ENCODE peak calls at places on chromosome 13, in six cellular contexts. I is PC-9, U is cardiac muscle cell, A is cardiac fibroblast, J is thoracic aorta, W is heart left ventricle. R is an unnamed sample.

GRCh38 chr13:112330066-112330465 is 46.1 kb upstream of the SPACA7 start:
- DNase-seq in I (no peak), U (no peak), A (no peak), J (no peak), W (no peak), R (no peak)

GRCh38 chr13:73451120-73452029 is 392.6 kb downstream of the KLF5 start:
- DNase-seq in I (no peak), U (no peak), A (no peak), J (no peak), W (no peak), R (no peak)

GRCh38 chr13:59946924-59947323 is 216.8 kb downstream of the DIAPH3 start:
- DNase-seq in I (no peak), U (peak), A (peak), J (no peak), W (no peak), R (no peak)

GRCh38 chr13:66899955-66900354 is 330.2 kb downstream of the PCDH9 start:
- DNase-seq in I (no peak), U (peak), A (no peak), J (no peak), W (no peak), R (no peak)

GRCh38 chr13:102289606-102290005 is 112.2 kb downstream of the FGF14 start:
- DNase-seq in I (no peak), U (no peak), A (peak), J (no peak), W (no peak), R (no peak)

GRCh38 chr13:22049384-22049783 is 378.5 kb downstream of the FGF9 start:
- DNase-seq in I (no peak), U (no peak), A (no peak), J (no peak), W (no peak), R (no peak)

GRCh38 chr13:33003458-33004019 is 12.7 kb upstream of the KL start:
- DNase-seq in I (no peak), U (no peak), A (no peak), J (no peak), W (no peak), R (no peak)

GRCh38 chr13:77381059-77381458 is 54.2 kb upstream of the MYCBP2 start:
- DNase-seq in I (no peak), U (no peak), A (no peak), J (no peak), W (no peak), R (no peak)

GRCh38 chr13:86591862-86592261 is 792.6 kb upstream of the SLITRK6 start:
- DNase-seq in I (no peak), U (peak), A (no peak), J (no peak), W (no peak), R (no peak)

GRCh38 chr13:41443969-41444368 is 13.4 kb upstream of the RGCC start:
- DNase-seq in I (no peak), U (no peak), A (no peak), J (no peak), W (no peak), R (no peak)

GRCh38 chr13:54368387-54368786 is 1339.8 kb downstream of the OLFM4 start:
- DNase-seq in I (no peak), U (no peak), A (no peak), J (no peak), W (no peak), R (no peak)

GRCh38 chr13:57582032-57582431 is 49.5 kb upstream of the PCDH17 start:
- DNase-seq in I (no peak), U (no peak), A (no peak), J (no peak), W (no peak), R (no peak)

GRCh38 chr13:70527553-70527952 is 419.3 kb upstream of the KLHL1 start:
- DNase-seq in I (no peak), U (no peak), A (no peak), J (no peak), W (no peak), R (no peak)

GRCh38 chr13:26320766-26321165 is 66.8 kb downstream of the CDK8 start:
- DNase-seq in I (no peak), U (no peak), A (no peak), J (no peak), W (no peak), R (no peak)

GRCh38 chr13:76976488-76976887 is 15.4 kb upstream of the CLN5 start:
- DNase-seq in I (peak), U (no peak), A (no peak), J (no peak), W (no peak), R (no peak)

GRCh38 chr13:108200781-108201398 is 14.4 kb downstream of the LIG4 start:
- DNase-seq in I (no peak), U (no peak), A (peak), J (no peak), W (no peak), R (no peak)

GRCh38 chr13:105634059-105634458 is 901.4 kb downstream of the EFNB2 start:
- DNase-seq in I (no peak), U (no peak), A (no peak), J (no peak), W (no peak), R (no peak)

GRCh38 chr13:40549500-40550094 is 116.8 kb downstream of the FOXO1 start:
- DNase-seq in I (no peak), U (peak), A (peak), J (no peak), W (no peak), R (no peak)

GRCh38 chr13:91311491-91311890 is 36.0 kb upstream of the MIR17HG start:
- DNase-seq in I (no peak), U (no peak), A (no peak), J (no peak), W (no peak), R (no peak)

GRCh38 chr13:42574011-42574410 is at the start of gene TNFSF11:
- DNase-seq in I (no peak), U (peak), A (no peak), J (no peak), W (no peak), R (no peak)

GRCh38 chr13:42574435-42575311 is 721 bp downstream of the TNFSF11 start:
- DNase-seq in I (no peak), U (peak), A (no peak), J (no peak), W (no peak), R (no peak)

GRCh38 chr13:42577538-42577937 is 3.6 kb downstream of the TNFSF11 start:
- DNase-seq in I (no peak), U (no peak), A (no peak), J (no peak), W (no peak), R (no peak)

GRCh38 chr13:42571895-42572294 is 2.1 kb upstream of the TNFSF11 start:
- DNase-seq in I (no peak), U (no peak), A (no peak), J (no peak), W (no peak), R (no peak)

DNA sequence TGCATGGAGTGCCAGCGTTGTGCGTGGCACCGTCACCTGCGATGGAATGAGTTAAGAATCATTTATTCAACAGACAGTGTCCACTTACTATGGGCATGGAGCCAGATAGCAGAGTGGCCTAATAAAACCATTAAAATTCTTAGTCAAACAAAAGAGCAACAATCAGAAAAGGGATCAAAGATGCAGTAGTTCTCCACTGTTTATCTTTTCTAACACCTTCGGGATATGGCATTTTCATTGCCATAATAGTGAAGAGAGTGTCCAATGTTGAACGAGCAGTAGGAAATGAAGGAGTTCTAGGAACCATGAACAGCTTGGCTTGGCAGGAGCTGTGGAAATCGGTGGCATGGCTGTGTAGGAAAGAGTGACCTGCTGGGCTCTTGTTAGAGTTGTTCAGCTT is 2.0 kb downstream of the TNFSF11 start:
- DNase-seq in I (no peak), U (no peak), A (no peak), J (no peak), W (no peak), R (no peak)
- H3K4me3 ChIP-seq in I (no peak), U (no peak), A (no peak), J (no peak), W (no peak), R (no peak)

GRCh38 chr13:50745542-50745941 is 98.0 kb downstream of the DLEU7 start:
- DNase-seq in I (no peak), U (no peak), A (no peak), J (no peak), W (no peak), R (no peak)
- TF ChIP-seq CTCF in I (peak), U (no peak), A (no peak), J (no peak), W (no peak), R (no peak)

GRCh38 chr13:28819046-28819747 is 942 bp upstream of the MTUS2 start:
- DNase-seq in I (no peak), U (peak), A (peak), J (no peak), W (no peak), R (no peak)
- H3K4me3 ChIP-seq in I (no peak), U (peak), A (no peak), J (peak), W (peak), R (peak)

GRCh38 chr13:20287976-20288375 is 55.9 kb upstream of the GJB6 start:
- DNase-seq in I (no peak), U (no peak), A (no peak), J (no peak), W (no peak), R (no peak)
- TF ChIP-seq CTCF in I (no peak), U (no peak), A (no peak), J (no peak), W (no peak), R (no peak)

DNA sequence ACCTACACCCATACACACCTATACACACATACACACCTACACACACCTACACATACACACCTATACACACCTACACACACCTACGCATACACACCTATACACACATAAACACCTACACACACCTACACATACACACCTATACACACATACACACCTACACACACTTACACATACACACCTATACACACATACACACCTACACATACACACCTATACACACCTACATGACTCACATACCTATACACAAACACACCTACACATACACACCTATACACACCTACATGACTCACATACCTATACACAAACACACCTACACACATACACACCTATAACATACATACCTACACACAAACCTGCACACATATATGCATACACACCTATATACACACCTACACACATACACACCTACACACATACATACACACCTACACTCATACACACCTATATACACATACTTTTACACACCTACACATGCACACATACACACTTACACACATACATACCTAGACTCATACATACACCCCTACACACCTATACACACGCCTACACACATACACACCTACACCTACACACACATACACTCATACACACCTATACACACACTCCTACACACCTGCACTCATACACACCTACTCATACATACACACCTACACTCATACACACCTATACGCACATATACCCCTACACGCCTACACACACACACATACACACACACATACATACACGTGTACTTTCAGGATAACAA is 286.7 kb upstream of the MAB21L1 start:
- DNase-seq in I (no peak), U (no peak), A (no peak), J (no peak), W (no peak), R (no peak)
- H3K4me3 ChIP-seq in I (no peak), U (no peak), A (no peak), J (no peak), W (no peak), R (no peak)

GRCh38 chr13:103557878-103558277 is 491.7 kb upstream of the SLC10A2 start:
- DNase-seq in I (no peak), U (no peak), A (no peak), J (no peak), W (no peak), R (no peak)

GRCh38 chr13:103556681-103557080 is 490.5 kb upstream of the SLC10A2 start:
- DNase-seq in I (no peak), U (no peak), A (no peak), J (no peak), W (no peak), R (no peak)
- TF ChIP-seq CTCF in I (no peak), U (no peak), A (no peak), J (no peak), W (no peak), R (no peak)

DNA sequence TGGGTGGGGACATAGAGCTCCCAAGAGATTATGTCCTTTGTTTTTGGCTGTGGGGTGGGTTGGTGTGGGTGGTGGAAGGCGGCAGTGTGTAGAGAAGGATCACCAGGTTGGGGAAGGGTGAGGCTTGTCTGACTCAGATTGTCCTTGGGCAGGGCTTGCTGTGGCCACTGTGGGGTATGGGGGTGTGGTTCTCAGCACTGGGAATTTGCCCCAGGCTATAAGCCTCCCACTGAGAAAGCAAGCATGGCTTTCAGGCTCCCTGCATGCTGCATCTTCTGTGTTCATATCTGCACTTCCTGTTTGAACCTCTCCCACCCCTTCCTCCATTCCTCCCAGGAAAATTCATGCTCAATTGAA is 34.9 kb downstream of the DNAJC15 start:
- DNase-seq in I (peak), U (peak), A (peak), J (no peak), W (peak), R (no peak)
- H3K4me3 ChIP-seq in I (no peak), U (no peak), A (no peak), J (no peak), W (no peak), R (no peak)

R was measured in esophagus squamous epithelium.